ENCODE peak calls at places on chromosomes 11 and 22, in ten cellular contexts. E, R, G, K, A, B, H, C, U and X are unnamed samples.

GRCh38 chr22:48496987-48497650 is 1330.6 kb downstream of the BRD1 start:
- DNase-seq in U (no peak), B (no peak), R (no peak), E (no peak), A (no peak), C (no peak), K (peak), H (no peak), G (no peak), X (no peak)

GRCh38 chr11:76152741-76153608 is 53.3 kb downstream of the WNT11 start:
- DNase-seq in C (no peak), H (no peak), R (no peak), B (no peak), A (peak), G (no peak), K (no peak), E (peak), U (no peak), X (no peak)

GRCh38 chr22:22030493-22031182 is 48.1 kb upstream of the TOP3B start:
- DNase-seq in R (no peak), B (no peak), A (peak), H (peak), K (peak), C (peak), U (no peak), G (no peak), E (peak), X (no peak)

GRCh38 chr11:28690746-28691145 is 582.6 kb downstream of the METTL15 start:
- DNase-seq in H (no peak), R (no peak), A (no peak), E (no peak), U (no peak), K (no peak), G (peak), C (no peak), B (no peak), X (no peak)

GRCh38 chr22:35212020-35212419 is 45.3 kb upstream of the HMGXB4 start:
- DNase-seq in E (no peak), C (no peak), R (peak), A (no peak), G (peak), U (no peak), K (no peak), B (no peak), H (no peak), X (no peak)

GRCh38 chr11:99020324-99021225 is at the start of gene CNTN5:
- DNase-seq in K (peak), E (peak), U (no peak), C (peak), H (peak), A (no peak), R (peak), B (no peak), G (peak), X (no peak)

GRCh38 chr11:1548221-1549070 is 23.6 kb downstream of the DUSP8 start:
- DNase-seq in B (no peak), K (peak), A (no peak), R (peak), H (peak), G (peak), U (peak), E (no peak), C (peak), X (no peak)

GRCh38 chr11:117071344-117071787 is 26.9 kb downstream of the SIK3 start:
- DNase-seq in C (peak), R (peak), A (no peak), G (peak), U (no peak), K (peak), B (no peak), E (no peak), H (peak), X (no peak)

GRCh38 chr11:30406978-30407762 is 84.3 kb downstream of the ARL14EP start:
- DNase-seq in E (no peak), R (no peak), A (no peak), K (peak), H (no peak), B (no peak), C (no peak), U (no peak), G (no peak), X (no peak)

GRCh38 chr11:22304337-22304961 is 33.7 kb upstream of the SLC17A6 start:
- DNase-seq in C (peak), A (no peak), R (no peak), U (peak), E (peak), K (peak), H (peak), G (peak), B (no peak), X (peak)

GRCh38 chr11:44658451-44658850 is 68.3 kb upstream of the TSPAN18 start:
- DNase-seq in G (no peak), H (peak), C (peak), E (peak), K (peak), R (no peak), B (no peak), U (no peak), A (no peak), X (no peak)

GRCh38 chr22:47690586-47690985 is 928.1 kb downstream of the TBC1D22A start:
- DNase-seq in K (no peak), U (no peak), A (no peak), H (no peak), G (no peak), E (no peak), B (no peak), R (no peak), C (no peak), X (no peak)

GRCh38 chr11:88428959-88429358 is 91.4 kb upstream of the CTSC start:
- DNase-seq in C (no peak), K (peak), H (no peak), E (no peak), R (no peak), U (no peak), B (no peak), A (no peak), G (no peak), X (no peak)

GRCh38 chr11:34299284-34299961 is 58.4 kb downstream of the ABTB2 start:
- DNase-seq in H (no peak), K (peak), G (no peak), C (no peak), R (no peak), A (no peak), U (no peak), E (no peak), B (no peak), X (no peak)

GRCh38 chr11:121328213-121328966 is 35.8 kb downstream of the SC5D start:
- DNase-seq in R (no peak), E (peak), A (no peak), K (no peak), H (no peak), B (no peak), U (no peak), G (no peak), C (peak), X (no peak)

DNA sequence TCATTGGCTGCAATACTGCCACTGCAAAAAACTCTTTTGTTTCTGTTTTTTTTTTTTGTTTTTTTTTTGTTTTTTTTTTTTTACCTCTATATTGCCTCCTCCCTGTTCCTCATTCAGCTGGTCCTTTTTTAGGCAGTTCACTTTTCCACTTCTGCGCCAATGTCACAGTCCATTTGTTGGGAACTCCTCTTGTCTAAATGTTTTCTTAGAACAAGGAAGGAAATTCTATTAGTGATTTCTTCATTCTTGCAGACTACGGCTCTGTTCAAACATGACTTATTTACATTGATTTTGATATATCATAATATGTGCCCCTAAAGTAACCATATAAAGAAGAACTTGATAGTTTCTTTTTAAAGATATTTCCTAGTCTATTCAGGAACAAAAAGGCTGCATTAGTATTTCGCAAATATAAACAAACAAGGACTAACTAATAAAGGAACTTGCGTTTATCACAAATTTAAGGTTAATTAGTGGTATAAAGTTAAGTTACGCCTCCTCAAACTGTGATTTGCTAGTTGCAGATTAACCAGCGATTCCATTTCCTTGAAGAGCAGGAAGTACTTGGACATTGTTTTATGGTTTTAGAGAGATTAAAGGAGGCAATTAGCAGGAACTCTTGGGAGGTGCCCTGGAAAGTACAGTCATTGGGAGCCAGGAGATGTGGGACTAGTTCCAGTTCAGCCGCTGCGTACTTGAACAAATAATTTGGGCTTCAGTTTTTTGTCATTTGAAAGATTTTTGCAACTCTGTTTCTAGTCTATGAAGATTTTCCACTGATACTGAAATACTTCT is 3.1 kb downstream of the FAM118B start:
- DNase-seq in H (peak), R (no peak), U (no peak), G (no peak), E (no peak), C (no peak), B (no peak), A (no peak), K (no peak), X (no peak)
- H3K4me3 ChIP-seq in H (no peak), R (no peak), U (no peak), G (no peak), E (no peak), C (no peak), B (no peak), A (no peak), K (no peak), X (no peak)

GRCh38 chr22:20130319-20130718 is 1.3 kb upstream of the ZDHHC8 start:
- DNase-seq in B (no peak), K (no peak), G (no peak), C (no peak), U (no peak), H (no peak), E (no peak), A (no peak), R (no peak), X (no peak)
- TF ChIP-seq CTCF in B (no peak), K (no peak), G (no peak), C (no peak), U (peak), H (no peak), E (no peak), A (no peak), R (no peak), X (no peak)

GRCh38 chr11:66113132-66113856 is 43.2 kb downstream of the PACS1 start:
- DNase-seq in H (peak), K (no peak), E (no peak), G (peak), R (no peak), U (peak), A (no peak), B (no peak), C (no peak), X (peak)

GRCh38 chr11:66112640-66113098 is 42.6 kb downstream of the PACS1 start:
- DNase-seq in U (no peak), H (peak), E (peak), B (no peak), C (no peak), R (no peak), K (no peak), G (peak), A (no peak), X (no peak)

GRCh38 chr11:66116576-66117361 is 46.7 kb downstream of the PACS1 start:
- DNase-seq in B (no peak), G (no peak), C (no peak), R (no peak), H (no peak), U (no peak), E (peak), K (no peak), A (no peak), X (no peak)

GRCh38 chr11:66118847-66119246 is 48.8 kb downstream of the PACS1 start:
- DNase-seq in H (no peak), C (peak), K (no peak), B (no peak), E (no peak), G (no peak), A (no peak), U (no peak), R (no peak), X (no peak)

DNA sequence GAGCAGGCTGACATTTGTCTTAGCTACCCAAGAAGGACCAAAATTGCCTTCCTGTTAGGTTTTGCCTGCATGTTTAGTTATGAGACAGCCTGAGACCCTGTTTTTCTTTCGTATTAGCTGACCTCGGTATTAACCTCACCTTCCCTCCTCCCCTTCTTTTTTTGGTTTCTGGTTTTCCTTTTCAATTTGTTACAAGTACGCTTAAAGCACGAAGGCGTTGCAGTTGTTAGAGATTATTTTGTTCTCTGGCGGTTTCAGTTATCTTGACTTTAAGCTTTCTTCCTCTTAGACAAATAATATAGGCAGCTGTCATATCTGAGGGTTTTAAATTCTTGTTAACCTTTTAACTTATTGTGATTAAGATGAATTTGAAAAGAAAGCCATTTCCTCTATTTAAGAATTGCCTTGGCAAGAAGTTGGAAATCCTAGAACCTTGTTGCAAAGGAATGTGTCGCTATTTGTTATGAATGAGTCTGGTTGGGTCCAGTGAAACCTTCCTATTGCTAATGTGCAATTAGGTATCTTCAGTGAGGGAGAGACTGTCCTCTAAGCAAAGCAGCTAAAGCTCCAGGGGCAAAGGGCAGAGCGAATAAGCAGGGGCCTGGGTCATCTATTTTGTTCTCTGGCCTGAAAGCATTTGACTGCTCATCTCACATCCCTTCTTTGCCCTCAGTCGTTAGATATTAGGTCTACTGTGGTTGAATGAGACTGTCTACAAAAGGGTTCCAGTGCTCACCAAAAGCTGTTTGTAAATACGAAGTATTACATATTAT is 45.8 kb downstream of the PACS1 start:
- DNase-seq in K (no peak), A (no peak), G (no peak), C (no peak), U (no peak), H (no peak), E (peak), R (no peak), B (no peak), X (no peak)
- H3K4me3 ChIP-seq in K (no peak), A (peak), G (no peak), C (no peak), U (no peak), H (no peak), E (peak), R (no peak), B (no peak), X (no peak)

DNA sequence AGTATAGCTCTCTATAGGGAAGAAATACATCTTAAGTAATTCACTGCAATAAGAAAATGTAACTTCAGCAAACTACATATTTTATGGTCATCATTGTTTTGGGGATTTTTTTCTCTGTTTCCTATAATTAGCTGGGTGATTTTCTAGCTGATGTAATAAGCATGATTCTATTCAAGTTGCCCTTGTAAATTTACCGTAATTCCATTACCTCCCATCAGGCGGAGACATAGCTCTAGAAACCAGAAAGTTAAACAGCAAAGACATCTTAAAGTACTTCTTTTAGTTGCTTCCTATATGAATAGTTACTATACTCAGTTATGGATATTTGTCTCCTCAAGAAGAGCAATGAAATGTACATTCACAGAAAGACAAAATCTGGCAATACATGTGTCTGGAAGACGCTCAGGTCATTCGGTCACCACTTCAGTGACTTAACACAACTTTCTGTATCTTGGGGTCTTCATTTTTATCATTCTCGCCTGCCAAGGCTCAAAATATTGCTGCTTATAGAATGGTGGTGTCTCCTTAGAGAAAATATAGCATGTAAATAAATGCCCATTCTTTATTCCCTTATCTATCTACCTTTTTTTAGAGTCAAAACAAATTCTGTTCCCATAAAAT is 239.9 kb upstream of the ZC3H12C start:
- DNase-seq in H (peak), G (peak), E (peak), K (peak), C (peak), U (peak), B (no peak), A (no peak), R (no peak), X (peak)
- TF ChIP-seq CTCF in H (peak), G (peak), E (peak), K (peak), C (peak), U (peak), B (peak), A (peak), R (peak), X (peak)